ENCODE peak calls at places on chromosomes 6 and 20, in ten cellular contexts. U, O, M, E, I, W, S, F, H and Z are unnamed samples.

GRCh38 chr6:138593100-138593877 is 94.0 kb upstream of the NHSL1 start:
- DNase-seq in O (peak; percentile 30), I (peak; percentile 98), W (no peak), U (no peak), H (peak; percentile 99), F (peak; percentile 45), S (peak; percentile 98), M (no peak), E (peak; percentile 95), Z (no peak)

GRCh38 chr20:50055524-50056083 is 57.3 kb downstream of the UBE2V1 start:
- DNase-seq in I (no peak), O (no peak), U (no peak), F (no peak), H (no peak), E (peak; percentile 69), M (no peak), S (no peak), W (no peak), Z (no peak)

GRCh38 chr6:34301408-34301807 is 52.6 kb upstream of the SMIM29 start:
- DNase-seq in O (no peak), F (no peak), I (peak; percentile 99), E (peak; percentile 17), S (peak; percentile 100), M (no peak), U (no peak), H (peak; percentile 96), W (no peak), Z (no peak)

GRCh38 chr6:13847651-13848050 is 33.3 kb upstream of the MCUR1 start:
- DNase-seq in W (no peak), S (no peak), M (no peak), E (no peak), H (no peak), I (no peak), U (no peak), O (no peak), F (no peak), Z (no peak)

GRCh38 chr6:32156891-32157290 is 3.0 kb downstream of the PPT2 start:
- DNase-seq in U (no peak), H (no peak), O (no peak), W (no peak), S (no peak), E (no peak), M (no peak), F (no peak), I (no peak), Z (no peak)

GRCh38 chr6:112956696-112957525 is 609.8 kb downstream of the RFPL4B start:
- DNase-seq in O (no peak), E (peak; percentile 86), W (no peak), I (peak; percentile 93), M (no peak), H (peak; percentile 97), F (no peak), U (no peak), S (peak; percentile 96), Z (no peak)

GRCh38 chr20:9241721-9242427 is 173.0 kb downstream of the PLCB4 start:
- DNase-seq in U (no peak), W (no peak), I (no peak), M (no peak), F (peak; percentile 19), H (peak; percentile 34), S (no peak), O (no peak), E (peak; percentile 31), Z (no peak)

GRCh38 chr20:50450961-50451752 is 59.0 kb upstream of the PTPN1 start:
- DNase-seq in U (no peak), S (peak; percentile 32), F (peak; percentile 61), W (peak; percentile 79), H (peak; percentile 60), E (peak; percentile 30), M (peak; percentile 86), O (peak; percentile 48), I (peak; percentile 77), Z (peak; percentile 53)

GRCh38 chr6:132298344-132298949 is 102.8 kb downstream of the MOXD1 start:
- DNase-seq in S (peak; percentile 76), M (peak; percentile 16), O (peak; percentile 72), I (peak; percentile 70), W (no peak), H (peak; percentile 72), U (peak; percentile 33), F (peak; percentile 43), E (peak; percentile 29), Z (peak; percentile 30)